ENCODE peak calls at places on chromosomes 11 and 22, in six cellular contexts. P is heart left ventricle, B is activated B cell treated with CpG ODN at 0.5 μM for 24 hours, C is mucosa of descending colon, N is WERI-Rb-1, M is prostate gland. T is an unnamed sample.

GRCh38 chr22:38267086-38267485 is 5.7 kb downstream of the TMEM184B start:
- DNase-seq in P (peak; percentile 69), B (no peak), C (no peak), N (no peak), M (no peak), T (no peak)

GRCh38 chr22:19610518-19611253 is 86.5 kb upstream of the CLDN5 start:
- DNase-seq in P (no peak), B (no peak), C (no peak), N (no peak), M (no peak), T (no peak)

GRCh38 chr11:45607995-45608394 is 57.4 kb downstream of the CHST1 start:
- DNase-seq in P (peak; percentile 79), B (no peak), C (peak; percentile 43), N (peak; percentile 86), M (no peak), T (no peak)

GRCh38 chr11:109012996-109013395 is 348.1 kb downstream of the DDX10 start:
- DNase-seq in P (no peak), B (no peak), C (no peak), N (no peak), M (no peak), T (no peak)

GRCh38 chr11:62600367-62601113 is 1.1 kb downstream of the MTA2 start:
- DNase-seq in P (peak; percentile 39), B (no peak), C (no peak), N (no peak), M (no peak), T (no peak)

GRCh38 chr22:21009638-21010425 is 5.1 kb upstream of the P2RX6 start:
- DNase-seq in P (no peak), B (no peak), C (peak; percentile 68), N (no peak), M (peak; percentile 16), T (no peak)

GRCh38 chr11:2688381-2689231 is 11.2 kb downstream of the KCNQ1OT1 start:
- DNase-seq in P (no peak), B (no peak), C (no peak), N (no peak), M (no peak), T (no peak)

GRCh38 chr11:2990617-2991476 is 1.3 kb downstream of the NAP1L4 start:
- DNase-seq in P (no peak), B (no peak), C (peak; percentile 43), N (no peak), M (no peak), T (peak; percentile 49)

GRCh38 chr22:35921777-35922176 is 106.8 kb downstream of the RBFOX2 start:
- DNase-seq in P (peak; percentile 69), B (no peak), C (peak; percentile 79), N (peak; percentile 71), M (peak; percentile 59), T (no peak)

GRCh38 chr11:132728026-132728425 is 804.3 kb downstream of the OPCML start:
- DNase-seq in P (no peak), B (no peak), C (no peak), N (no peak), M (no peak), T (no peak)

GRCh38 chr11:130782361-130783221 is 133.7 kb downstream of the SNX19 start:
- DNase-seq in P (no peak), B (no peak), C (no peak), N (no peak), M (no peak), T (peak; percentile 42)

GRCh38 chr11:22617868-22618267 is 7.8 kb downstream of the FANCF start:
- DNase-seq in P (no peak), B (no peak), C (no peak), N (no peak), M (no peak), T (no peak)

GRCh38 chr11:22566293-22566692 is 59.3 kb downstream of the FANCF start:
- DNase-seq in P (no peak), B (no peak), C (no peak), N (no peak), M (no peak), T (no peak)

GRCh38 chr11:114587398-114587953 is 8.1 kb downstream of the NXPE4 start:
- DNase-seq in P (no peak), B (no peak), C (no peak), N (no peak), M (no peak), T (no peak)

GRCh38 chr11:61061081-61061826 is 41.0 kb upstream of the CD5 start:
- DNase-seq in P (no peak), B (peak; percentile 45), C (no peak), N (no peak), M (no peak), T (no peak)

DNA sequence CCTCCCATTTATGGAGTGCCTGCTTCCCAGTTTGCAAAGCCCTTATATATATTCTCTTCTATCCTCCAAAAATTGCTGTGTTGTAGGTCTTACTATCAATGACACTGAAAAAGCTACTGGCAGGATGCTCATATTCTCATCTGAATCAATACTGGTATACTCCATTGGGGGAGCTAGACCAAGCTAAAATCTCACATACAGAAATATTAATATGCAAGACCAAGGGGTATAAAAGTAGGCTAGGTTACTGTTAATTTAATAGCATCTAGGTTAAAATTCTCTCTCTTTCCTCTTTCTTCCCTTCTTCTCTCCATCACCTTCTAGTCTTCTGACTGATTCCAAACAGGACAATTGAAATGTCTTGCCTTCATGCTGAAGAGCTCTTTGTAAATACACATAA is 17.1 kb upstream of the BDNF start:
- DNase-seq in P (no peak), B (no peak), C (no peak), N (no peak), M (no peak), T (no peak)
- TF ChIP-seq CTCF in P (no peak), B (no peak), C (no peak), N (no peak), M (no peak), T (peak; percentile 70)

GRCh38 chr11:113160652-113161051 is 153.7 kb upstream of the TTC12 start:
- DNase-seq in P (no peak), B (no peak), C (no peak), N (no peak), M (no peak), T (no peak)

GRCh38 chr11:113161671-113162589 is 152.5 kb upstream of the TTC12 start:
- DNase-seq in P (peak; percentile 37), B (no peak), C (no peak), N (no peak), M (no peak), T (no peak)

GRCh38 chr11:113162590-113162961 is 151.8 kb upstream of the TTC12 start:
- DNase-seq in P (peak; percentile 43), B (no peak), C (no peak), N (peak; percentile 14), M (no peak), T (no peak)

GRCh38 chr11:113166280-113166679 is 148.1 kb upstream of the TTC12 start:
- DNase-seq in P (no peak), B (no peak), C (no peak), N (no peak), M (no peak), T (no peak)

GRCh38 chr11:113163291-113164030 is 150.9 kb upstream of the TTC12 start:
- DNase-seq in P (no peak), B (no peak), C (no peak), N (no peak), M (no peak), T (no peak)
- TF ChIP-seq CTCF in P (no peak), B (no peak), C (no peak), N (peak; percentile 34), M (no peak), T (no peak)

DNA sequence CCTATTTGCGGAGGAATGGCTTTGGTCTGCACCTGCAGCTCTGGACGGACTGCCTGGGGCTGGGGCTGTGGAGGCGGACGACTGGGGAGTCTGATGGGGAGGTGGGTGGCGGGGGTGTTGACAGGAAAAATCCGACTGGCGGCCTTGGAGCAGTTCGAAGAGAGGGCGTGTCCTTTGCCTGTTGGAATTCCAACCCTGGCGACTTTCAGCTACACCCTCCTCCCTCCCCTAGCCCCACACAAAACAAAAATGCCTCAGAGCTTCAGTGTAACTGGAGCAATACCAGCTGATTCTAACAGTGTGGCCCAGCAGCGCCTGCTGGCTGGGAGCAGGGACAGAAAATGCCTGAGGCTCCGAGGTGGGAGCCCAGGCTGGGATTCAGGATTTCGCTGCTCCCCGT is 85.4 kb downstream of the ATXN10 start:
- DNase-seq in P (peak; percentile 30), B (no peak), C (no peak), N (no peak), M (no peak), T (no peak)
- TF ChIP-seq CTCF in P (no peak), B (no peak), C (no peak), N (no peak), M (no peak), T (no peak)

DNA sequence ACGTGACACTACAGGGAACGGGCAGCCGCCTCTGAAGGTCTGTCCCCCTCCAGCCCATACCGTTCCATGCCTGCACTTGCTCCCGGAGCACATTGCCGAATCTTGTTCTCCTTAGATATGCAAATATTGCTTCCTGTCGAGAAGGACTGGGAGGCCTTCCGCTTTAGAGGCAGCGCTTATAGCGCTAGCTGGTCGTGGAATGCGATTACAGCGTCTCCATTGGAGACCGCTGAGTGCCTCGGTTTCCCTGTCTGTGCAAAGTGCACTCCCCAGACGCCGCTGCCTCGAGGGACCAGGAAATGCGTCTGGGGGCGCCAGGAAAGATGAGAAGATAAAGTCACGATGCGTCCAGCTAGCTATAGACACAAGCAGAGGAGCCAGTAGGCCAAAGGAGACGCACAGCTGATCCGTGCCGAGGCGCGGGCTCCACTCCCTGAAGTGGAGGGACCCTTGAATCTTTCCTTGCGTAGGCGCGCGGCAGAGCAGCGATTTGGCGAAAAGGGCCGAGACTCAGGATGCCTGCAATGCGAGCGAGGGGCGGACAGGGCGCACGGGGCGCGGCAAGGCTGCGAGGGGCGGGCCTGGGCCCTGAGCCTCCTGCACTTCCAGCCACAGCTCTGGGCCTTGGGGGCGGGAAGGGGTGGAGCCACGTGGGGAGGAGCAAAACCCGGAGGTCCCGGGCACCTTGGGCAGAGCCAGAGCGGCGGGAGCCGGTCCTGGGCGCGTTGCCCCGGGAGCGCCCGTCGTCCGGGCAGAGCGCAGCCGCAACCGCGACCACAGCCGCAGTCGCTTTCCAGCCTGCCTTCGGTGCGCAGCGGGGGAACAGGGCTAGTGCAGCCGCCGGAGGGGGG is at the start of gene RASSF10:
- DNase-seq in P (peak; percentile 63), B (no peak), C (peak; percentile 78), N (peak; percentile 53), M (peak; percentile 85), T (peak; percentile 87)
- TF ChIP-seq CTCF in P (no peak), B (no peak), C (no peak), N (no peak), M (no peak), T (no peak)

GRCh38 chr11:117923773-117924172 is 5.4 kb downstream of the TMPRSS13 start:
- DNase-seq in P (no peak), B (no peak), C (no peak), N (no peak), M (no peak), T (no peak)
- TF ChIP-seq CTCF in P (no peak), B (no peak), C (no peak), N (no peak), M (no peak), T (no peak)

T was measured in type B pancreatic cell.